ENCODE peak calls at places on chromosomes 6 and 20, in ten cellular contexts. One of them, this sample, is unnamed.

GRCh38 chr6:159074120-159074684 is 29.4 kb upstream of the TAGAP start:
- DNase-seq in stomach: no peak
- DNase-seq in testis: peak; percentile 74
- DNase-seq in uterus: no peak
- DNase-seq in heart left ventricle: no peak
- DNase-seq in A549: peak; percentile 40
- DNase-seq in HCT116: peak; percentile 41
- DNase-seq in ovary: no peak
- DNase-seq in IMR-90: peak; percentile 46
- DNase-seq in transverse colon: no peak
- DNase-seq in this sample: no peak

GRCh38 chr6:110547266-110547964 is 71.0 kb upstream of the SLC22A16 start:
- DNase-seq in stomach: no peak
- DNase-seq in testis: peak; percentile 0
- DNase-seq in uterus: no peak
- DNase-seq in heart left ventricle: no peak
- DNase-seq in A549: no peak
- DNase-seq in HCT116: peak; percentile 73
- DNase-seq in ovary: no peak
- DNase-seq in IMR-90: peak; percentile 70
- DNase-seq in transverse colon: no peak
- DNase-seq in this sample: no peak

GRCh38 chr6:3026811-3027626 is 27.3 kb downstream of the NQO2 start:
- DNase-seq in stomach: no peak
- DNase-seq in testis: no peak
- DNase-seq in uterus: no peak
- DNase-seq in heart left ventricle: peak; percentile 31
- DNase-seq in A549: no peak
- DNase-seq in HCT116: no peak
- DNase-seq in ovary: no peak
- DNase-seq in IMR-90: peak; percentile 72
- DNase-seq in transverse colon: peak; percentile 24
- DNase-seq in this sample: no peak

GRCh38 chr20:49945306-49945700 is 9.1 kb downstream of the RNF114 start:
- DNase-seq in stomach: no peak
- DNase-seq in testis: no peak
- DNase-seq in uterus: no peak
- DNase-seq in heart left ventricle: no peak
- DNase-seq in A549: no peak
- DNase-seq in HCT116: no peak
- DNase-seq in ovary: no peak
- DNase-seq in IMR-90: no peak
- DNase-seq in transverse colon: no peak
- DNase-seq in this sample: no peak

GRCh38 chr6:159758031-159759001 is 3.5 kb upstream of the ACAT2 start:
- DNase-seq in stomach: no peak
- DNase-seq in testis: no peak
- DNase-seq in uterus: no peak
- DNase-seq in heart left ventricle: no peak
- DNase-seq in A549: peak; percentile 16
- DNase-seq in HCT116: peak; percentile 23
- DNase-seq in ovary: no peak
- DNase-seq in IMR-90: peak; percentile 81
- DNase-seq in transverse colon: no peak
- DNase-seq in this sample: no peak

GRCh38 chr6:132780770-132781371 is 17.6 kb downstream of the SLC18B1 start:
- DNase-seq in stomach: no peak
- DNase-seq in testis: no peak
- DNase-seq in uterus: no peak
- DNase-seq in heart left ventricle: no peak
- DNase-seq in A549: no peak
- DNase-seq in HCT116: no peak
- DNase-seq in ovary: no peak
- DNase-seq in IMR-90: peak; percentile 63
- DNase-seq in transverse colon: no peak
- DNase-seq in this sample: no peak

GRCh38 chr6:105769987-105770386 is 316.1 kb upstream of the PRDM1 start:
- DNase-seq in stomach: no peak
- DNase-seq in testis: no peak
- DNase-seq in uterus: no peak
- DNase-seq in heart left ventricle: no peak
- DNase-seq in A549: no peak
- DNase-seq in HCT116: peak; percentile 86
- DNase-seq in ovary: no peak
- DNase-seq in IMR-90: peak; percentile 46
- DNase-seq in transverse colon: no peak
- DNase-seq in this sample: no peak

GRCh38 chr6:45375449-45375848 is 2.3 kb downstream of the SUPT3H start:
- DNase-seq in stomach: no peak
- DNase-seq in testis: no peak
- DNase-seq in uterus: no peak
- DNase-seq in heart left ventricle: no peak
- DNase-seq in A549: no peak
- DNase-seq in HCT116: no peak
- DNase-seq in ovary: no peak
- DNase-seq in IMR-90: no peak
- DNase-seq in transverse colon: no peak
- DNase-seq in this sample: no peak

GRCh38 chr6:155287762-155288161 is 23.9 kb downstream of the CLDN20 start:
- DNase-seq in stomach: no peak
- DNase-seq in testis: no peak
- DNase-seq in uterus: no peak
- DNase-seq in heart left ventricle: no peak
- DNase-seq in A549: no peak
- DNase-seq in HCT116: no peak
- DNase-seq in ovary: no peak
- DNase-seq in IMR-90: no peak
- DNase-seq in transverse colon: no peak
- DNase-seq in this sample: no peak

GRCh38 chr6:3468585-3468984 is 11.7 kb upstream of the SLC22A23 start:
- DNase-seq in stomach: no peak
- DNase-seq in testis: no peak
- DNase-seq in uterus: no peak
- DNase-seq in heart left ventricle: no peak
- DNase-seq in A549: no peak
- DNase-seq in HCT116: no peak
- DNase-seq in ovary: no peak
- DNase-seq in IMR-90: no peak
- DNase-seq in transverse colon: no peak
- DNase-seq in this sample: no peak

GRCh38 chr6:95280690-95281273 is 296.6 kb upstream of the MANEA start:
- DNase-seq in stomach: no peak
- DNase-seq in testis: peak; percentile 28
- DNase-seq in uterus: no peak
- DNase-seq in heart left ventricle: no peak
- DNase-seq in A549: no peak
- DNase-seq in HCT116: peak; percentile 10
- DNase-seq in ovary: no peak
- DNase-seq in IMR-90: peak; percentile 36
- DNase-seq in transverse colon: no peak
- DNase-seq in this sample: no peak

GRCh38 chr6:41552723-41553122 is 6.5 kb downstream of the FOXP4 start:
- DNase-seq in stomach: no peak
- DNase-seq in testis: no peak
- DNase-seq in uterus: no peak
- DNase-seq in heart left ventricle: no peak
- DNase-seq in A549: no peak
- DNase-seq in HCT116: no peak
- DNase-seq in ovary: no peak
- DNase-seq in IMR-90: no peak
- DNase-seq in transverse colon: no peak
- DNase-seq in this sample: no peak

GRCh38 chr6:41549673-41550072 is 3.5 kb downstream of the FOXP4 start:
- DNase-seq in stomach: no peak
- DNase-seq in testis: no peak
- DNase-seq in uterus: no peak
- DNase-seq in heart left ventricle: no peak
- DNase-seq in A549: no peak
- DNase-seq in HCT116: no peak
- DNase-seq in ovary: no peak
- DNase-seq in IMR-90: no peak
- DNase-seq in transverse colon: no peak
- DNase-seq in this sample: no peak

GRCh38 chr6:41548841-41549642 is 2.9 kb downstream of the FOXP4 start:
- DNase-seq in stomach: no peak
- DNase-seq in testis: no peak
- DNase-seq in uterus: no peak
- DNase-seq in heart left ventricle: no peak
- DNase-seq in A549: no peak
- DNase-seq in HCT116: no peak
- DNase-seq in ovary: no peak
- DNase-seq in IMR-90: no peak
- DNase-seq in transverse colon: no peak
- DNase-seq in this sample: no peak

GRCh38 chr6:41551857-41552256 is 5.7 kb downstream of the FOXP4 start:
- DNase-seq in stomach: no peak
- DNase-seq in testis: no peak
- DNase-seq in uterus: no peak
- DNase-seq in heart left ventricle: no peak
- DNase-seq in A549: no peak
- DNase-seq in HCT116: no peak
- DNase-seq in ovary: no peak
- DNase-seq in IMR-90: no peak
- DNase-seq in transverse colon: no peak
- DNase-seq in this sample: no peak

DNA sequence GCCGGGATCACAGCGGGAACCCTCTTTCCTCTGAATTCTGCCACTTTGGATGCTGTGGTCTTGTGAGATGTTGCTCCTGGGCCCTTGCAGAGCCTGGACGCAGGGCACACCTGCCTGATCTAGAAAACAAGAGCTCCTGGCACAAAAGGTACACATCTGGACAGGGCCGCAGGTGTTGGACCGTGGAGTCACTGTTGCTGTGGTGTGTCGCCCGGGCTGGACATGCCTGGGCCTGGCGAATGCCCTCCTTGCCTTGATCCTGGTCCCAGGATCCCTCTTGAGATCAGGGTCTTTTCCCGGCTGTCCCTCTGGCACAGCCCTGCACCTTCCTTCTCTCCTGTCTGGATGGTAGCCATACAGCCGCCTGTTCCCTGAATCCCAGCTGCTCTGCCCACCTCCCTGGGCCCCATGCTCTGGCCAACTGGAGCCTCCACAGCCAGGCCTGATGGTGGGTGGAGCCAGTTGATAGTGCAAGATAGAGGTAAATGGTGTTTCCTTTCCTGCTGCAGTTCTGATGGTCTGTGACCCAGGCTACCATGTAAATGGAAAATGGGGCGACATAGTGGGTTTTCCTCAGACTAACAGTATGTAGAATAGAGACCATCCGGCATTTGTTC is 5.0 kb downstream of the FOXP4 start:
- DNase-seq in stomach: peak; percentile 64
- DNase-seq in testis: no peak
- DNase-seq in uterus: no peak
- DNase-seq in heart left ventricle: no peak
- DNase-seq in A549: no peak
- DNase-seq in HCT116: no peak
- DNase-seq in ovary: no peak
- DNase-seq in IMR-90: no peak
- DNase-seq in transverse colon: no peak
- DNase-seq in this sample: no peak
- H3K4me1 ChIP-seq in stomach: peaks cover 88% of the 10 kb centered on the region
- H3K4me1 ChIP-seq in testis: peaks cover 12% of the 10 kb centered on the region
- H3K4me1 ChIP-seq in uterus: peaks cover 12% of the 10 kb centered on the region
- H3K4me1 ChIP-seq in heart left ventricle: peaks cover 49% of the 10 kb centered on the region
- H3K4me1 ChIP-seq in A549: peaks cover 25% of the 10 kb centered on the region
- H3K4me1 ChIP-seq in HCT116: no peaks in the 10 kb centered on the region
- H3K4me1 ChIP-seq in ovary: peaks cover 2% of the 10 kb centered on the region
- H3K4me1 ChIP-seq in IMR-90: peaks cover 7% of the 10 kb centered on the region
- H3K4me1 ChIP-seq in transverse colon: peaks cover 23% of the 10 kb centered on the region
- H3K4me1 ChIP-seq in this sample: peaks cover 22% of the 10 kb centered on the region

GRCh38 chr20:290081-290831 is at the start of gene C20orf96:
- DNase-seq in stomach: peak; percentile 92
- DNase-seq in testis: peak; percentile 95
- DNase-seq in uterus: peak; percentile 91
- DNase-seq in heart left ventricle: peak; percentile 96
- DNase-seq in A549: peak; percentile 98
- DNase-seq in HCT116: peak; percentile 91
- DNase-seq in ovary: peak; percentile 91
- DNase-seq in IMR-90: peak; percentile 92
- DNase-seq in transverse colon: peak; percentile 96
- DNase-seq in this sample: peak; percentile 94
- TF ChIP-seq POLR2A in stomach: no peak
- TF ChIP-seq POLR2A in testis: no peak
- TF ChIP-seq POLR2A in uterus: no peak
- TF ChIP-seq POLR2A in heart left ventricle: peak; percentile 30
- TF ChIP-seq POLR2A in A549: peak; percentile 40
- TF ChIP-seq POLR2A in HCT116: peak; percentile 54
- TF ChIP-seq POLR2A in ovary: no peak
- TF ChIP-seq POLR2A in IMR-90: no peak
- TF ChIP-seq POLR2A in transverse colon: no peak
- TF ChIP-seq POLR2A in this sample: no peak

DNA sequence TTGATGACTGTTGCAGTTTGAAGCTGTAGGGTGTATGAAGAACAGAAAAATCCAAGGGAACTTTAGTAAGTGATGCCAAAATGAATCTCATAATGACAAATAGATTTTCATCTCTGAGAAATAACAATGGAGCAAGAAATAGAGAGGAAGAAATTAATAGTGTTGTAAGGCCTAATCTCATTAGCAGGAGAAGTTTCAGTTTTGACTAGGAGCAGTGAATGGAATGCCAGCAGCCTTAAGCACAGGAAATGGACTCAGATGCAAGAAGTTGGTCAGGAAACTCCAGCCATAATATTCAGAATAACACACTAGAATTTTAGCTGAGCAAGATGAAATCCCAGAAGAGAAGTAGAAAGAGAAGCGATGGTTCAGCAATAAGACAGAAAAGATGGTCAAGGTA is 23.9 kb downstream of the ATXN1 start:
- DNase-seq in stomach: no peak
- DNase-seq in testis: no peak
- DNase-seq in uterus: no peak
- DNase-seq in heart left ventricle: no peak
- DNase-seq in A549: no peak
- DNase-seq in HCT116: no peak
- DNase-seq in ovary: no peak
- DNase-seq in IMR-90: peak; percentile 61
- DNase-seq in transverse colon: no peak
- DNase-seq in this sample: no peak
- H3K4me1 ChIP-seq in stomach: peaks cover 89% of the 10 kb centered on the region
- H3K4me1 ChIP-seq in testis: peaks cover 25% of the 10 kb centered on the region
- H3K4me1 ChIP-seq in uterus: no peaks in the 10 kb centered on the region
- H3K4me1 ChIP-seq in heart left ventricle: peaks cover 58% of the 10 kb centered on the region
- H3K4me1 ChIP-seq in A549: no peaks in the 10 kb centered on the region
- H3K4me1 ChIP-seq in HCT116: no peaks in the 10 kb centered on the region
- H3K4me1 ChIP-seq in ovary: peaks cover 3% of the 10 kb centered on the region
- H3K4me1 ChIP-seq in IMR-90: peaks cover 16% of the 10 kb centered on the region
- H3K4me1 ChIP-seq in transverse colon: peaks cover 32% of the 10 kb centered on the region
- H3K4me1 ChIP-seq in this sample: peaks cover 37% of the 10 kb centered on the region

DNA sequence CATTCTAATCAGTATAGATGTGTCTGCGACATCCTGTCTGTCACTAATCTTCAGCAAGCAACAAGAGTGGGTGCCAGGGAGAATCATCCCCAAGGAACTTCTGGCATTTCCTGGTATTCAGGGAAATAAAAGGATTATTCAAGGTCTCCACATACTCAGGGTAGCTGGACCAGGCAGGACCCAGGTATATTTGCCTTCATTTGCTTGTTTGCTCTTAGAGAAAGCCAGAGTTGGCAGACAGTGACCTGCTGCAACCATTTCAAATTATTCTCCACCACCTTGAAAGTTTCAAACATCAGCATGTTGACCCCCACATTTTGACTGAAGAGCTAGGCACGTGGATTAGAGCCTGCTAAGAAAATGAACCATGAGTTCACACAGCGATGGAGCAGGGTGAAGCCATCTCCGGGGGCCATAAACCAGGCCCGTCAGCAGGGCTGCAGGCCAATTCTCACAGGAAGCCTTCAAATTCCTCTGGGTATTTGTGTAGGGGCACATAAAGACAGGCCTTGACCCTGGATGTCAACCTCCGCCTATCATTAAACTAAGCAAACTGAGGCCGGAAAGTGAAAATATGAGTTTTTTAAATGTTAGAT is 33.0 kb downstream of the TRAM2 start:
- DNase-seq in stomach: no peak
- DNase-seq in testis: no peak
- DNase-seq in uterus: no peak
- DNase-seq in heart left ventricle: peak; percentile 34
- DNase-seq in A549: no peak
- DNase-seq in HCT116: no peak
- DNase-seq in ovary: no peak
- DNase-seq in IMR-90: peak; percentile 55
- DNase-seq in transverse colon: no peak
- DNase-seq in this sample: no peak
- TF ChIP-seq POLR2A in stomach: no peak
- TF ChIP-seq POLR2A in testis: no peak
- TF ChIP-seq POLR2A in uterus: no peak
- TF ChIP-seq POLR2A in heart left ventricle: no peak
- TF ChIP-seq POLR2A in A549: no peak
- TF ChIP-seq POLR2A in HCT116: no peak
- TF ChIP-seq POLR2A in ovary: no peak
- TF ChIP-seq POLR2A in IMR-90: peak; percentile 22
- TF ChIP-seq POLR2A in transverse colon: no peak
- TF ChIP-seq POLR2A in this sample: no peak